ENCODE peak calls at places on chromosomes 2 and 18, in nine cellular contexts. G is brain microvascular endothelial cell, D is astrocyte, F is esophagus muscularis mucosa, T is GM06990, N is AG04449, C is MCF 10A, L is PC-3, S is GM13977. V is an unnamed sample.
A peak's percentile ranks its signal among the peaks of the same experiment; 100 is the strongest.

GRCh38 chr2:73268831-73269685 is 15.2 kb downstream of the FBXO41 start:
- DNase-seq in D (no peak), F (no peak), C (no peak), N (no peak), S (peak; percentile 96), T (peak; percentile 77), L (peak; percentile 60), G (no peak), V (no peak)

GRCh38 chr2:204483497-204484164 is 61.6 kb upstream of the PARD3B start:
- DNase-seq in L (peak; percentile 23), F (no peak), D (no peak), N (no peak), C (peak; percentile 13), G (no peak), S (no peak), T (no peak), V (no peak)

GRCh38 chr2:206764673-206765241 is 371 bp downstream of the MDH1B start:
- DNase-seq in G (no peak), L (no peak), N (no peak), D (no peak), T (no peak), S (no peak), F (no peak), C (no peak), V (no peak)

GRCh38 chr18:9796933-9797549 is 88.7 kb upstream of the TXNDC2 start:
- DNase-seq in T (no peak), N (no peak), F (no peak), C (no peak), L (peak; percentile 24), D (no peak), S (no peak), G (no peak), V (no peak)

GRCh38 chr2:128733450-128733849 is 414.8 kb upstream of the HS6ST1 start:
- DNase-seq in N (no peak), D (no peak), C (no peak), T (no peak), F (peak; percentile 74), G (no peak), L (no peak), S (no peak), V (no peak)

GRCh38 chr2:241706539-241706938 is 4.7 kb downstream of the ING5 start:
- DNase-seq in C (no peak), G (no peak), D (no peak), S (no peak), L (no peak), N (no peak), T (no peak), F (no peak), V (no peak)

GRCh38 chr2:120675460-120676130 is 60.1 kb upstream of the GLI2 start:
- DNase-seq in N (no peak), S (peak; percentile 74), C (peak; percentile 32), F (no peak), L (peak; percentile 76), T (no peak), G (peak; percentile 64), D (peak; percentile 8), V (no peak)

GRCh38 chr2:221477697-221478096 is 94.4 kb downstream of the EPHA4 start:
- DNase-seq in C (no peak), T (no peak), N (no peak), F (no peak), D (no peak), S (no peak), G (no peak), L (no peak), V (no peak)

GRCh38 chr2:175398848-175399247 is 217.3 kb upstream of the ATP5MC3 start:
- DNase-seq in S (no peak), C (no peak), G (no peak), N (no peak), D (no peak), T (no peak), F (no peak), L (no peak), V (no peak)

GRCh38 chr2:98757904-98758421 is 27.0 kb upstream of the MGAT4A start:
- DNase-seq in T (peak; percentile 73), G (peak; percentile 86), F (no peak), C (peak; percentile 95), N (peak; percentile 7), L (peak; percentile 98), D (peak; percentile 96), S (peak; percentile 66), V (peak; percentile 84)

GRCh38 chr2:45681675-45682074 is 30.2 kb downstream of the PRKCE start:
- DNase-seq in G (peak; percentile 84), L (peak; percentile 92), F (no peak), N (no peak), T (no peak), C (peak; percentile 84), S (peak; percentile 62), D (peak; percentile 93), V (peak; percentile 47)

GRCh38 chr2:190970872-190971506 is 43.0 kb downstream of the STAT1 start:
- DNase-seq in C (no peak), T (no peak), L (no peak), F (no peak), D (no peak), N (no peak), S (no peak), G (no peak), V (no peak)

DNA sequence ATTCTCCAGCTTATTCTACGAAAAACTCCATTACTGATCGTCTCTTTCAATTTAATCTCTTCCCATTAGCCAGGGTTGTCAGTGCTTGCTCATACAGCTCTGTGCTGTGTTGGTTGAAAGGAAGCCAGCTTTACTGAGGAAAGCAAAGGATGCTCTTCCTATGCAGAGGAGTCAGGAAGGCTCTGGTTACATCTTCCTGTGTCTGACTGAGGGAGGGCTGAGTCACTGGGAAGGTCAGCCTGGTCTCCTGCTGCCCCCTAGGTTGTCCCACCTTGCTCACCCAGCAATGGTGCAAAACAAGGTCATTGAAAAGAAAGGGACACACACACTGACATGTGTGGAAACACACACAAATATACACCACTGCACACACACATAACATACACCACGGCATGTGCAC is 975.6 kb downstream of the DCDC2C start:
- DNase-seq in S (no peak), C (no peak), F (no peak), D (no peak), T (no peak), N (no peak), L (peak; percentile 5), G (no peak), V (no peak)
- TF ChIP-seq CTCF in S (no peak), C (no peak), F (no peak), D (no peak), T (no peak), N (no peak), L (no peak), G (no peak), V (no peak)

GRCh38 chr2:181570833-181571661 is 85.9 kb downstream of the CERKL start:
- DNase-seq in G (no peak), T (no peak), S (no peak), C (peak; percentile 3), D (no peak), N (no peak), F (no peak), L (no peak), V (no peak)
- TF ChIP-seq CTCF in G (peak; percentile 28), T (peak; percentile 14), S (peak; percentile 23), C (peak; percentile 36), D (peak; percentile 28), N (no peak), F (no peak), L (peak; percentile 57), V (peak; percentile 70)

GRCh38 chr2:134724341-134724740 is 5.5 kb upstream of the TMEM163 start:
- DNase-seq in D (no peak), L (no peak), F (peak; percentile 83), N (no peak), S (no peak), C (no peak), G (no peak), T (no peak), V (no peak)

GRCh38 chr2:134721596-134721995 is 2.8 kb upstream of the TMEM163 start:
- DNase-seq in T (no peak), F (peak; percentile 57), G (no peak), S (no peak), N (no peak), C (no peak), L (no peak), D (no peak), V (no peak)

GRCh38 chr2:134718095-134718955 is 475 bp downstream of the TMEM163 start:
- DNase-seq in T (no peak), C (no peak), D (no peak), N (no peak), L (no peak), G (no peak), F (peak; percentile 85), S (peak; percentile 59), V (peak; percentile 69)

GRCh38 chr2:134718956-134719814 is at the start of gene TMEM163:
- DNase-seq in G (no peak), L (peak; percentile 40), D (no peak), T (no peak), C (no peak), S (peak; percentile 70), N (no peak), F (peak; percentile 84), V (no peak)

DNA sequence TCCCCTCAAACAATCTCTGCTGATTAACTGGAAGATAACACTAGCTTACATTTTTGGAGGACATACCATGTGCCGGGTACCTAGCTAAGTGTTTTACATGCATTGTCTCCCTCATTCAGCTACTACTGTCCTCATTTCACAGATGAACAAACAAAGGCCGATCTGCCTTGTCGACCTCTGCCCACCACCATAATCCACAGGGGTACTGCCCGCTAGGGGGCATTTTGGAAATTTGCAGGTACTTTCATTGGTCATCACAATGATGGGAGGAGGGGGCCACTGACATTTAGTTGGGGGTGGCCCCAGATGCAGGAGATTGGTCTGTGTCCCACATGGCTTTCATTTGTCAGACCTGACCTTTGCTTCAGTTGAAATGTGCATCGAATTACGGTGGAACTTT is 3.9 kb upstream of the TMEM163 start:
- DNase-seq in L (no peak), T (no peak), F (peak; percentile 75), S (no peak), G (no peak), N (no peak), C (no peak), D (no peak), V (no peak)
- TF ChIP-seq CTCF in L (peak; percentile 67), T (peak; percentile 31), F (no peak), S (no peak), G (peak; percentile 53), N (no peak), C (no peak), D (peak; percentile 10), V (no peak)

GRCh38 chr2:195482050-195482449 is 175.0 kb upstream of the SLC39A10 start:
- DNase-seq in S (no peak), N (no peak), T (no peak), D (no peak), G (no peak), C (no peak), F (no peak), L (no peak), V (no peak)

GRCh38 chr2:195477996-195478382 is 179.0 kb upstream of the SLC39A10 start:
- DNase-seq in N (no peak), G (peak; percentile 20), S (no peak), L (no peak), T (no peak), F (no peak), C (no peak), D (no peak), V (no peak)

GRCh38 chr2:195477248-195477995 is 179.6 kb upstream of the SLC39A10 start:
- DNase-seq in S (no peak), F (no peak), D (peak; percentile 90), G (peak; percentile 37), L (peak; percentile 70), T (no peak), N (peak; percentile 72), C (peak; percentile 14), V (no peak)

GRCh38 chr2:195480121-195480520 is 176.9 kb upstream of the SLC39A10 start:
- DNase-seq in L (no peak), D (peak; percentile 58), T (no peak), N (no peak), G (no peak), S (no peak), F (no peak), C (no peak), V (no peak)

GRCh38 chr2:195479407-195479806 is 177.6 kb upstream of the SLC39A10 start:
- DNase-seq in F (no peak), L (no peak), C (no peak), S (no peak), G (no peak), T (no peak), D (no peak), N (no peak), V (no peak)
- TF ChIP-seq CTCF in F (no peak), L (no peak), C (no peak), S (no peak), G (no peak), T (no peak), D (no peak), N (no peak), V (no peak)

V was measured in CD14-positive monocyte.